ENCODE peak calls at places on chromosome 14, in four cellular contexts. Y, R, K and I are unnamed samples.

GRCh38 chr14:93532550-93532949 is 101.8 kb downstream of the UNC79 start:
- DNase-seq in R (no peak), K (no peak), Y (no peak), I (no peak)

GRCh38 chr14:78170203-78170602 is at the start of gene NRXN3:
- DNase-seq in R (no peak), Y (peak), K (no peak), I (peak)

GRCh38 chr14:26598081-26598671 is 343 bp upstream of the NOVA1 start:
- DNase-seq in K (peak), Y (peak), R (peak), I (peak)

GRCh38 chr14:32077081-32078029 is at the start of gene ARHGAP5:
- DNase-seq in Y (peak), K (peak), R (no peak), I (peak)

GRCh38 chr14:36665887-36666415 is 4.3 kb downstream of the PAX9 start:
- DNase-seq in R (peak), K (no peak), Y (peak), I (no peak)

GRCh38 chr14:75960219-75960618 is 21.6 kb downstream of the TGFB3 start:
- DNase-seq in R (no peak), Y (no peak), K (no peak), I (no peak)

GRCh38 chr14:77122555-77123125 is 19.0 kb downstream of the ZDHHC22 start:
- DNase-seq in K (no peak), Y (peak), R (no peak), I (no peak)

GRCh38 chr14:35268946-35269345 is 23.2 kb upstream of the PSMA6 start:
- DNase-seq in Y (no peak), K (no peak), R (no peak), I (no peak)

GRCh38 chr14:56310643-56311042 is 192.4 kb downstream of the PELI2 start:
- DNase-seq in R (no peak), K (peak), Y (no peak), I (peak)

GRCh38 chr14:92581206-92581605 is 67.6 kb downstream of the RIN3 start:
- DNase-seq in K (no peak), R (no peak), Y (no peak), I (no peak)

GRCh38 chr14:68955164-68955921 is 23.8 kb downstream of the ACTN1 start:
- DNase-seq in K (peak), R (no peak), Y (no peak), I (no peak)

GRCh38 chr14:52267501-52268190 is at the start of gene PTGDR:
- DNase-seq in R (no peak), K (no peak), Y (peak), I (peak)

GRCh38 chr14:51602176-51602759 is 49.4 kb upstream of the FRMD6 start:
- DNase-seq in K (no peak), Y (no peak), R (no peak), I (no peak)

GRCh38 chr14:89773151-89773550 is 181.4 kb downstream of the EFCAB11 start:
- DNase-seq in R (no peak), Y (no peak), K (no peak), I (no peak)
- H3K4me2 ChIP-seq in R (peak), Y (no peak), K (no peak), I (peak)

DNA sequence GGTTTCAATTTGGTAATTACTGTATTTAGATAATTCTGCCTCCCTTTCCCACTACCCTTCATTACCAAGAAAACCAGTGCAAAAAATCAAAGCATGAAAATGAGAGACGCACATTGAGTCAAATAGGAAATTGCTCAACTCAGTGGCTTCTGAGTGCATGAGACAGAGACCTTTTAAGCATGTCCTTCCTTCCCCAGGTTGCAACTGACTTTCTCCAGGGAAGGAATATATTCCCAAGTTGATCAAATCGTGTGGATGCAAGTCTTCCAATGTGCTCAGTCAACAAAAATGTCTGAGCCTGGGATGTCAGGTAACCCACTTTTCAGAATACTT is 12.9 kb downstream of the BMP4 start:
- DNase-seq in R (no peak), K (no peak), Y (no peak), I (no peak)
- H3K9ac ChIP-seq in R (no peak), K (no peak), Y (peak), I (no peak)

DNA sequence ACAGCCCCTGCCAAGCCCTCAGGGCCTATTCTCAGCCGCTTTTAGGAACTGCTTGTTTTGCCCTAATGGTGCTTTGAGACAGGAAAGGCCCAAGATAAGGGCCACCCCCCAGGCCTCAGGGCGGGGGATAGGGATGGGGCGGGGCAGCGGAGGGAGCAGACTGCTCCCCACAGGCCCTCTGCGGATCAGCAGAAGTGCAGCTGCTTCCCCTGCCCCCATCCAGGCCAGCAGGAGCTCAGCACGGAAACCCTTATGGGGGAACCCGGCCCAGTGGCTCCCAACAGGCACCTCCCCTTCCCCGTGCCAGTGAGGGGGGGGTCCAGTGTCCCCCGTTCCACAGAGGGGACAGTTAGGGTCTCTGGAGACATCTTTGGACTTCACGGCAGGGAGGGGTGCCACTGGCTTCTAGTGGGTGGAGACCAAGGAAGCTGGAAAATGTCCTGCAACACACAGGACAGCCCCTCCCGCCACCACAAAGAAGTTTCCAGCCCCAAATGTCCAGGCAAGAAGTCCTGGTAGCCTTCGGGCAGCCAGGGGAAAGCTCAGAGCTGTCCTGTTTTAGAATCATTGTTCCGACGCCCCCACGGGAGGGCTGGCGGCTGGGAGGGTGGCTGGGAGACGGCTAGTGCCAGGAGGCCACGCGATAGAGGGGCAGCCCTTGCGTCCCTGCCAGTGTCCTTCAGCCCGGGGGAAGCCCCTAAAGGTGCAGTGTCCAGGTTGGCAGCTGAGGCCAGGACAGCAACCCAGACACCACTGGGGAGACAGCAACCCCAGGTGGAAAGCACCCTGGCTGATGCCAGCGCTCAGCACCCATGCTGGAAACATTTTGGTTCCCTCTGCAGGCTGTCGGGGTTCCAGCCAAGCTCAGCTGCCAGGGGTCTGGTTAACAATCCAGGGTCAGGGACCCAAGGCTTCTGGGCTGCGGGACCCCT is 10.4 kb upstream of the GPR132 start:
- DNase-seq in R (no peak), Y (peak), K (no peak), I (no peak)
- H2AFZ ChIP-seq in R (no peak), Y (no peak), K (no peak), I (peak)

DNA sequence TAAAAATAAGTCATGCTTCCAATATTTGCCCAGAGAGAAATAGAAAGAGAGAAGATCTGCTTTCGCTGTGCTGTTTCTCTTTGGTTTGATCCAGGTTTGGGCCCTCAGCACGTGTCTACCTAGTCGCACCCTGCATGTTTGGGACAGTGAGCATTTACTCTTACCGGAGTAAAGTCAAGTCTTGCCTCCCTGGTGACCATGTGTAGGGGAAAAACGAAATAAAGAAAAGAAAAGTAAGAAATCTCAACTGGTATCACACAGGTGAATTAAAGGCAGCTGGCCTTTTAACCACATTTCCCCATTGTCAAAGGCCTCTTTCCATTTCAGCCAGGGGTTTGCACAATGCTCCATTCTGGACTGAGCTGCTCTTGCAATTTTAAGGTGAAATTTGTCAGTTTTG is 619.4 kb downstream of the VRK1 start:
- DNase-seq in K (no peak), R (no peak), Y (no peak), I (no peak)
- H3K4me2 ChIP-seq in K (no peak), R (no peak), Y (no peak), I (no peak)

GRCh38 chr14:82667501-82667900 is 1133.8 kb upstream of the SEL1L start:
- DNase-seq in R (no peak), K (no peak), Y (no peak), I (no peak)
- H3K9ac ChIP-seq in R (no peak), K (no peak), Y (no peak), I (no peak)

GRCh38 chr14:98889107-98889835 is 382.7 kb downstream of the BCL11B start:
- DNase-seq in K (no peak), Y (no peak), R (no peak), I (no peak)

GRCh38 chr14:98888281-98888680 is 383.7 kb downstream of the BCL11B start:
- DNase-seq in Y (no peak), K (no peak), R (no peak), I (no peak)

GRCh38 chr14:98889836-98890185 is 382.2 kb downstream of the BCL11B start:
- DNase-seq in K (no peak), R (no peak), Y (no peak), I (no peak)

GRCh38 chr14:98890556-98891340 is 381.2 kb downstream of the BCL11B start:
- DNase-seq in K (no peak), Y (no peak), R (no peak), I (no peak)

GRCh38 chr14:98886982-98887381 is 385.0 kb downstream of the BCL11B start:
- DNase-seq in Y (no peak), K (no peak), R (no peak), I (no peak)
- H2AFZ ChIP-seq in Y (no peak), K (no peak), R (no peak), I (no peak)

GRCh38 chr14:21300892-21301291 is 21.0 kb downstream of the RPGRIP1 start:
- DNase-seq in R (no peak), K (no peak), Y (peak), I (no peak)
- H3K4me2 ChIP-seq in R (peak), K (no peak), Y (peak), I (peak)

GRCh38 chr14:94773017-94773681 is 3.2 kb upstream of the GSC start:
- DNase-seq in Y (peak), K (no peak), R (no peak), I (no peak)
- H3K9ac ChIP-seq in Y (no peak), K (no peak), R (no peak), I (no peak)

GRCh38 chr14:74649167-74649566 is 37.1 kb upstream of the LTBP2 start:
- DNase-seq in R (no peak), Y (peak), K (no peak), I (no peak)
- H2AFZ ChIP-seq in R (no peak), Y (no peak), K (no peak), I (no peak)

GRCh38 chr14:100902792-100903191 is 730 bp downstream of the RTL1 start:
- DNase-seq in R (no peak), K (no peak), Y (peak), I (no peak)
- H3K4me2 ChIP-seq in R (no peak), K (no peak), Y (no peak), I (no peak)